ENCODE peak calls at places on chromosome 4, in five cellular contexts. F is MM.1S, B is right atrium auricular region, C is left ventricle myocardium inferior, L is DND-41. D is an unnamed sample. For H3K36me3, the result is how much of the 10 kb centered on the place peaks cover.

GRCh38 chr4:182929296-182929695 is 12.1 kb upstream of the DCTD start:
- DNase-seq in F (no peak), B (no peak), C (no peak), L (no peak), D (no peak)

GRCh38 chr4:121070696-121071639 is 1.4 kb downstream of the NDNF start:
- DNase-seq in F (peak), B (no peak), C (peak), L (no peak), D (no peak)

GRCh38 chr4:186037692-186038658 is 31.0 kb upstream of the TLR3 start:
- DNase-seq in F (peak), B (no peak), C (no peak), L (peak), D (no peak)

GRCh38 chr4:145218251-145218650 is 37.9 kb upstream of the OTUD4 start:
- DNase-seq in F (peak), B (no peak), C (peak), L (no peak), D (no peak)

GRCh38 chr4:52102587-52102986 is 51.5 kb downstream of the SPATA18 start:
- DNase-seq in F (no peak), B (no peak), C (no peak), L (no peak), D (no peak)

GRCh38 chr4:90113881-90114457 is 13.2 kb upstream of the CCSER1 start:
- DNase-seq in F (no peak), B (no peak), C (no peak), L (no peak), D (no peak)

GRCh38 chr4:25608644-25609043 is 47.0 kb upstream of the SLC34A2 start:
- DNase-seq in F (no peak), B (no peak), C (no peak), L (no peak), D (no peak)

GRCh38 chr4:53576218-53576617 is 15.1 kb downstream of the LNX1 start:
- DNase-seq in F (no peak), B (no peak), C (no peak), L (no peak), D (no peak)

GRCh38 chr4:38128478-38129451 is 168.6 kb downstream of the PTTG2 start:
- DNase-seq in F (peak), B (peak), C (no peak), L (no peak), D (no peak)

GRCh38 chr4:40206421-40206820 is 9.6 kb downstream of the RHOH start:
- DNase-seq in F (no peak), B (no peak), C (no peak), L (no peak), D (no peak)

GRCh38 chr4:51851090-51851936 is 8.4 kb downstream of the DCUN1D4 start:
- DNase-seq in F (no peak), B (no peak), C (no peak), L (peak), D (no peak)

GRCh38 chr4:64079316-64079715 is 329.9 kb downstream of the TECRL start:
- DNase-seq in F (no peak), B (no peak), C (no peak), L (no peak), D (no peak)

GRCh38 chr4:83591730-83592129 is 55.8 kb downstream of the GPAT3 start:
- DNase-seq in F (no peak), B (no peak), C (no peak), L (no peak), D (no peak)

GRCh38 chr4:101693842-101694398 is 96.6 kb upstream of the BANK1 start:
- DNase-seq in F (no peak), B (no peak), C (no peak), L (no peak), D (no peak)

GRCh38 chr4:116357758-116358157 is 727.6 kb downstream of the TRAM1L1 start:
- DNase-seq in F (no peak), B (no peak), C (no peak), L (peak), D (peak)

GRCh38 chr4:147772056-147772455 is 40.2 kb downstream of the ARHGAP10 start:
- DNase-seq in F (no peak), B (no peak), C (no peak), L (no peak), D (peak)

GRCh38 chr4:168744021-168744420 is 247.2 kb downstream of the PALLD start:
- DNase-seq in F (no peak), B (no peak), C (no peak), L (no peak), D (no peak)

GRCh38 chr4:126582737-126583136 is 1050.0 kb upstream of the INTU start:
- DNase-seq in F (peak), B (no peak), C (no peak), L (no peak), D (no peak)

GRCh38 chr4:188008377-188008776 is 12.8 kb downstream of the ZFP42 start:
- DNase-seq in F (no peak), B (no peak), C (no peak), L (no peak), D (no peak)

GRCh38 chr4:68271851-68272756 is 26.6 kb upstream of the TMPRSS11B start:
- DNase-seq in F (peak), B (no peak), C (no peak), L (no peak), D (no peak)

GRCh38 chr4:75142377-75142776 is 209.5 kb downstream of the PARM1 start:
- DNase-seq in F (no peak), B (no peak), C (no peak), L (no peak), D (no peak)

GRCh38 chr4:26248647-26249046 is 72.2 kb upstream of the RBPJ start:
- DNase-seq in F (no peak), B (no peak), C (no peak), L (no peak), D (peak)

GRCh38 chr4:93199492-93199891 is 629.1 kb upstream of the ATOH1 start:
- DNase-seq in F (peak), B (no peak), C (no peak), L (no peak), D (no peak)

GRCh38 chr4:62912531-62912930 is 1496.7 kb downstream of the TECRL start:
- DNase-seq in F (no peak), B (no peak), C (no peak), L (no peak), D (no peak)

GRCh38 chr4:86939737-86940141 is 4.9 kb downstream of the AFF1 start:
- DNase-seq in F (peak), B (no peak), C (no peak), L (no peak), D (no peak)
- H3K27ac ChIP-seq in F (peak), B (peak), C (peak), L (peak), D (peak)

GRCh38 chr4:8465615-8466611 is 25.3 kb downstream of the TRMT44 start:
- DNase-seq in F (no peak), B (no peak), C (no peak), L (no peak), D (no peak)
- H3K36me3 ChIP-seq in F (under half), B (half or more), C (half or more), L (half or more), D (under half)

DNA sequence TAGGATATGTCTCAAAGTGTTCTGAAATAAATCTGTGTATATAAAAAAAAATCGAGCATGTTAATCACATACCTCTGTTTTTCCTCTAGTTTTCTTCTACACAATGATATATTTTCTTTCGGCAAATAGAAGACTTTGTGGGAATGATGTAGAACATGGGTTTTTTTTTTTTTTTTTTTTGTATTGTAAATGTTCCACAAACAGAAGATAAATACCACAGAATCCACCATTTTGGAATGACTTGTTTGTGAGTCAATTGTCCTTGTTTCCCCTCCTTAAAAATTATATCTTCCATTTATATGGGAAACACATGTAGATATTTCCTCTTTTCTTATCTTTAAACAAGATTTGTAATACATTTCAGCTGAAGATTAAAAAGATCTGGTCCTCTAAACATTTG is 304.5 kb downstream of the SPRY1 start:
- DNase-seq in F (no peak), B (no peak), C (no peak), L (no peak), D (no peak)
- H3K27ac ChIP-seq in F (no peak), B (peak), C (peak), L (no peak), D (no peak)

GRCh38 chr4:153040677-153041076 is 104.6 kb downstream of the FHDC1 start:
- DNase-seq in F (no peak), B (no peak), C (no peak), L (no peak), D (no peak)

GRCh38 chr4:153039542-153040185 is 103.5 kb downstream of the FHDC1 start:
- DNase-seq in F (no peak), B (no peak), C (no peak), L (no peak), D (no peak)

GRCh38 chr4:153038493-153039311 is 102.6 kb downstream of the FHDC1 start:
- DNase-seq in F (no peak), B (no peak), C (no peak), L (no peak), D (no peak)

GRCh38 chr4:153045111-153045982 is 109.2 kb downstream of the FHDC1 start:
- DNase-seq in F (no peak), B (no peak), C (no peak), L (no peak), D (no peak)

GRCh38 chr4:153042757-153043156 is 106.6 kb downstream of the FHDC1 start:
- DNase-seq in F (no peak), B (no peak), C (no peak), L (no peak), D (no peak)
- H3K36me3 ChIP-seq in F (under half), B (under half), C (under half), L (under half), D (under half)

GRCh38 chr4:31069151-31069550 is 349.0 kb downstream of the PCDH7 start:
- DNase-seq in F (no peak), B (no peak), C (no peak), L (no peak), D (no peak)
- H3K27ac ChIP-seq in F (no peak), B (no peak), C (peak), L (no peak), D (no peak)

GRCh38 chr4:77001907-77002306 is 52.4 kb downstream of the SEPTIN11 start:
- DNase-seq in F (no peak), B (no peak), C (no peak), L (no peak), D (no peak)
- H3K36me3 ChIP-seq in F (under half), B (under half), C (under half), L (under half), D (under half)

DNA sequence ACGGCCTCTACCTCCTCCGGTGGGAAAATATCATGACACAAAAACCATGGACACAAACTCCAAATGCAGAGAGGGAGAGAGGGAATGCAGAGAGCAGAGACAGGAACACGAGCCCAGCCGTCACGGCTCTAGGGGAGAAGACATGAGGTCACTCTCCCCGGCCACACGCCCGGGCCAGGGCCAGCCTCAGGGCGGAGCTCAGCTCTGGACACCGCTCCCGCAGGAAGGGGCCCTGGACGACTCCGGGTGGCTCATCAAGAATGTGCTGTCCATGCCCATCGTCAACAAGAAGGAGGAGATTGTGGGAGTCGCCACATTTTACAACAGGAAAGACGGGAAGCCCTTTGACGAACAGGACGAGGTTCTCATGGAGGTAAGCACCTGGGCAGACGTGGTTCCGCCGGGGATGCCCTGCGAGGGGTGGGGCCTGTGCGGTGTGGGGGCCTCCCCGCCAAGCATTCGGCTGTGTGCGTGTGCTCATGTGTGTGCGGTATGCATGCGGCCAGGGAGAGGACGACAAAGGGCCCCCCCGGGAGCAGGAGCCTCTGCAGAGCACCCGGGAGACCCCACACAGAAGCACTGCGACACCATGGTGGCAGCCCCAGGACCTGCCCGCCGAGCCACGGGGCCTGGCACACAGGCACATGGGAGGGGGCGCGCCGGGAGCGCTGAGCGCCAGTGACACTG is 17.3 kb downstream of the ATP5ME start:
- DNase-seq in F (no peak), B (no peak), C (no peak), L (no peak), D (no peak)
- H3K27ac ChIP-seq in F (no peak), B (no peak), C (no peak), L (no peak), D (no peak)

DNA sequence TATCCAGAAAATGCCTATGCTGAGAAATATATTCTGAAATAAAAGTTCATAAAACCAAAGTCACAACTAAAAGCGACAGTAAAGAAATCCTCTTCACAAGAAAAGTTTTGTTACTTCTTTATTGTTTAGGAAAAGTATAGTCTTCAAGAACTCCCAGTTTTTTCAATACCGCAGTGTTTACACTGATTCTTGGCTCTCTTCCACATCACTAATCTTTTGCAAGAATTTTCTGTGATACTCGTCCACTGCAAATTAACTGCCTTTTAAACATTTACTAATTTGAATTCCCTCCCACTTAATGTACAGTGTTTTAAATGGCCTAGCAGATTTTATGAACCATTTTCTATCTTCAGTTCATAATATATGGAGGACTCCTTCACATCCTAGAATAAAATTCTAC is 65.1 kb downstream of the HPGDS start:
- DNase-seq in F (no peak), B (no peak), C (no peak), L (no peak), D (no peak)
- H3K36me3 ChIP-seq in F (under half), B (half or more), C (half or more), L (half or more), D (under half)

D was measured in gastrocnemius medialis.